ENCODE peak calls at places on chromosome 4, in five cellular contexts. R is GM23338, Y is OCI-LY7, A is MM.1S, C is IMR-90. Z is an unnamed sample.
A peak's percentile ranks its signal among the peaks of the same experiment; 100 is the strongest.

GRCh38 chr4:184475096-184475461 is 729 bp upstream of the IRF2 start:
- DNase-seq in Y (peak; percentile 57), R (peak; percentile 53), A (peak; percentile 52), C (peak; percentile 35), Z (peak; percentile 34)

GRCh38 chr4:83548151-83548905 is 12.4 kb downstream of the GPAT3 start:
- DNase-seq in C (peak; percentile 97), R (peak; percentile 19), A (no peak), Y (peak; percentile 3), Z (peak; percentile 98)

GRCh38 chr4:85408326-85408725 is 66.6 kb upstream of the ARHGAP24 start:
- DNase-seq in A (no peak), C (no peak), Y (no peak), R (no peak), Z (no peak)

GRCh38 chr4:24489870-24490269 is 94.5 kb downstream of the DHX15 start:
- DNase-seq in R (no peak), A (no peak), Y (no peak), C (no peak), Z (no peak)

GRCh38 chr4:76830612-76831474 is 67.1 kb downstream of the SOWAHB start:
- DNase-seq in A (no peak), Y (no peak), R (peak; percentile 37), C (peak; percentile 92), Z (peak; percentile 80)

GRCh38 chr4:19227701-19228100 is 1024.0 kb upstream of the SLIT2 start:
- DNase-seq in R (no peak), C (no peak), Y (no peak), A (no peak), Z (peak; percentile 39)

GRCh38 chr4:68469482-68469881 is 22.2 kb downstream of the TMPRSS11E start:
- DNase-seq in C (no peak), Y (no peak), R (no peak), A (peak; percentile 66), Z (no peak)

GRCh38 chr4:143399113-143399949 is 62.7 kb downstream of the GAB1 start:
- DNase-seq in A (peak; percentile 48), Y (peak; percentile 72), C (peak; percentile 21), R (peak; percentile 80), Z (peak; percentile 75)

GRCh38 chr4:7172946-7173345 is 19.4 kb upstream of the SORCS2 start:
- DNase-seq in R (no peak), Y (no peak), C (no peak), A (no peak), Z (no peak)

GRCh38 chr4:61445374-61446063 is 245.4 kb downstream of the ADGRL3 start:
- DNase-seq in Y (no peak), C (no peak), A (no peak), R (no peak), Z (no peak)

GRCh38 chr4:25144870-25145481 is 15.3 kb downstream of the SEPSECS start:
- DNase-seq in C (peak; percentile 21), R (peak; percentile 29), Y (peak; percentile 36), A (peak; percentile 50), Z (peak; percentile 61)

GRCh38 chr4:8044699-8045098 is 105.0 kb upstream of the AFAP1 start:
- DNase-seq in A (no peak), C (no peak), Y (no peak), R (no peak), Z (no peak)

GRCh38 chr4:73679836-73680235 is 59.6 kb upstream of the RASSF6 start:
- DNase-seq in Y (no peak), R (no peak), C (peak; percentile 85), A (no peak), Z (peak; percentile 99)

GRCh38 chr4:32112891-32113290 is 1392.7 kb downstream of the PCDH7 start:
- DNase-seq in A (no peak), R (no peak), Y (no peak), C (no peak), Z (no peak)

GRCh38 chr4:152586668-152587067 is 50.8 kb upstream of the FBXW7 start:
- DNase-seq in C (no peak), R (no peak), A (no peak), Y (no peak), Z (no peak)

GRCh38 chr4:162075691-162076090 is 88.1 kb downstream of the FSTL5 start:
- DNase-seq in Y (no peak), R (no peak), C (no peak), A (no peak), Z (no peak)

GRCh38 chr4:2923141-2923551 is 40.1 kb downstream of the NOP14 start:
- DNase-seq in A (no peak), Y (no peak), R (no peak), C (peak; percentile 55), Z (no peak)

GRCh38 chr4:52983563-52984303 is 121.6 kb downstream of the RASL11B start:
- DNase-seq in C (peak; percentile 68), R (peak; percentile 89), Y (peak; percentile 67), A (peak; percentile 53), Z (peak; percentile 83)

GRCh38 chr4:65202473-65203264 is 467.6 kb downstream of the EPHA5 start:
- DNase-seq in C (no peak), R (no peak), A (peak; percentile 33), Y (no peak), Z (peak; percentile 19)

GRCh38 chr4:128649575-128650205 is 159.8 kb upstream of the JADE1 start:
- DNase-seq in R (no peak), Y (no peak), C (peak; percentile 77), A (no peak), Z (no peak)
- H2AFZ ChIP-seq in R (peak overlapping the region; percentile 69), Y (no peak overlapping the region), C (no peak overlapping the region), A (no peak overlapping the region), Z (no peak overlapping the region)

GRCh38 chr4:150591904-150592303 is 10.0 kb downstream of the MAB21L2 start:
- DNase-seq in C (no peak), Y (no peak), A (no peak), R (peak; percentile 63), Z (no peak)

GRCh38 chr4:150589174-150589573 is 7.2 kb downstream of the MAB21L2 start:
- DNase-seq in Y (no peak), A (no peak), R (no peak), C (no peak), Z (no peak)

GRCh38 chr4:150598906-150599305 is 17.0 kb downstream of the MAB21L2 start:
- DNase-seq in A (no peak), Y (no peak), C (no peak), R (no peak), Z (no peak)

GRCh38 chr4:150591284-150591874 is 9.4 kb downstream of the MAB21L2 start:
- DNase-seq in Y (no peak), A (no peak), R (peak; percentile 78), C (no peak), Z (no peak)

DNA sequence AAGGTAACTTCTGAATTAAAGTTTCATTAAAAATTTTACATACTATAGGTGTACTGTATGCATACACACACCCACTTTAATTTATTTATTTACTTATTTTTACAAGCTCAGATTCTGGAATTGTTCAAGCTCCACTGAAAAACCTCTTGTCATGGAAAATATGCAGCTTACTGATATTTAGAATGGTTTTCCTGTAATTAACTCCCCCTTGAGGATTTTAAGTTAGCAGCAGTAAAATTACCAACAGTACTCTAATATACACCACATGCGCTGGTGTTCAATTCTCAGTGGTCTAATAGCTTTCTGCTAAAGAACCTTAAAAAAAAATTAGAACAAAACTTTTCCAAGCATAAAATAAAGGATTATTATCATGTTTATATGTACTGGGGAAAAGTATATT is 12.0 kb downstream of the MAB21L2 start:
- DNase-seq in R (no peak), C (peak; percentile 36), A (no peak), Y (no peak), Z (peak; percentile 25)
- TF ChIP-seq CTCF in R (peak; percentile 24), C (peak; percentile 31), A (no peak), Y (peak; percentile 27), Z (peak; percentile 52)

GRCh38 chr4:89334830-89335229 is 27.2 kb upstream of the GPRIN3 start:
- DNase-seq in A (no peak), R (no peak), C (no peak), Y (no peak), Z (no peak)

GRCh38 chr4:89336818-89337395 is 29.3 kb upstream of the GPRIN3 start:
- DNase-seq in C (no peak), R (no peak), Y (no peak), A (no peak), Z (no peak)

GRCh38 chr4:89337678-89338077 is 30.1 kb upstream of the GPRIN3 start:
- DNase-seq in R (no peak), Y (no peak), C (no peak), A (no peak), Z (no peak)

GRCh38 chr4:89334311-89334710 is 26.7 kb upstream of the GPRIN3 start:
- DNase-seq in Y (no peak), C (no peak), A (no peak), R (no peak), Z (no peak)

GRCh38 chr4:89338206-89338605 is 30.6 kb upstream of the GPRIN3 start:
- DNase-seq in R (no peak), A (no peak), C (no peak), Y (no peak), Z (no peak)
- H3K4me1 ChIP-seq in R (no peaks in the 10 kb centered on the region), A (peaks cover 11% of the 10 kb centered on the region), C (no peaks in the 10 kb centered on the region), Y (no peaks in the 10 kb centered on the region), Z (no peaks in the 10 kb centered on the region)

DNA sequence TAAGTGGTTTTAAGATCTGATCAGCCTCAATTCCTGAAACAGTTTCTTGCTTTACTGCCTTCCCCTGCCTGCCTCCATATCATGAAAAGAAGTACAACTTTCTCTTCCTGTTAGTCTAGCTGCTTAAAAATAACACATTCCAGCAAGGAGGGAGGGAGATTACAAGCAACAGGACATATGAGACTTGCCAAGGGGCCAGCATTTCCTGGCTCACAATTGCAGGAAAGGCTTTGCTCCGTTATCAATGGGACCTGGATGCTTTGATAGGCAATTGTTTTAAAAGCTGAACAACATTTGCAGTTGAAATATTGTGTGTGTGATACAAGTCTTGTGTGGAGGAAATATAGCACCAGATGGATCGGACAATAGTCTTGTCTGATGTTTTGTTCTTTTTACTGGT is 425.0 kb downstream of the FAT4 start:
- DNase-seq in R (no peak), Y (no peak), C (peak; percentile 38), A (no peak), Z (no peak)
- H2AFZ ChIP-seq in R (peak overlapping the region; percentile 67), Y (no peak overlapping the region), C (peak overlapping the region; percentile 71), A (no peak overlapping the region), Z (no peak overlapping the region)

GRCh38 chr4:114582625-114583024 is 16.0 kb upstream of the UGT8 start:
- DNase-seq in Y (no peak), A (no peak), R (no peak), C (no peak), Z (no peak)
- TF ChIP-seq CTCF in Y (peak; percentile 21), A (no peak), R (no peak), C (no peak), Z (no peak)